ENCODE peak calls at places on chromosomes 4 and X, in five cellular contexts. D is hepatocyte, K is OCI-LY7, H is AG08396, L is neuronal stem cell. A is an unnamed sample.

GRCh38 chr4:48329976-48330375 is 11.4 kb upstream of the SLAIN2 start:
- DNase-seq in K (no peak), L (no peak), H (peak; percentile 58), D (no peak), A (no peak)

GRCh38 chrX:19698691-19699090 is 183.4 kb upstream of the MAP3K15 start:
- DNase-seq in H (no peak), D (no peak), K (no peak), L (no peak), A (no peak)

GRCh38 chr4:42627887-42628646 is 28.8 kb downstream of the ATP8A1 start:
- DNase-seq in K (peak; percentile 81), L (no peak), D (no peak), H (no peak), A (no peak)

GRCh38 chrX:46954716-46955115 is 42.5 kb downstream of the JADE3 start:
- DNase-seq in D (no peak), K (no peak), L (no peak), H (no peak), A (no peak)

GRCh38 chr4:101256222-101256621 is 91.1 kb downstream of the PPP3CA start:
- DNase-seq in K (no peak), D (no peak), L (no peak), H (no peak), A (no peak)

GRCh38 chrX:57817302-57817701 is 93.0 kb downstream of the ZXDA start:
- DNase-seq in D (no peak), L (no peak), H (no peak), K (peak; percentile 19), A (peak; percentile 17)

GRCh38 chrX:10656214-10656613 is 35.8 kb upstream of the MID1 start:
- DNase-seq in L (no peak), H (no peak), K (no peak), D (no peak), A (no peak)

GRCh38 chrX:49644991-49645637 is 46.3 kb downstream of the GAGE1 start:
- DNase-seq in L (no peak), D (no peak), H (no peak), K (no peak), A (no peak)